ENCODE peak calls at places on chromosomes 16 and 17, in five cellular contexts. One of them, this sample, is unnamed.

GRCh38 chr16:28104404-28104803 is 40.9 kb upstream of the GSG1L start:
- DNase-seq in WTC11: no peak
- DNase-seq in pancreas: no peak
- DNase-seq in progenitor cell of endocrine pancreas: no peak
- DNase-seq in body of pancreas: no peak
- DNase-seq in this sample: no peak

GRCh38 chr16:10309271-10309932 is 76.5 kb upstream of the ATF7IP2 start:
- DNase-seq in WTC11: no peak
- DNase-seq in pancreas: no peak
- DNase-seq in progenitor cell of endocrine pancreas: no peak
- DNase-seq in body of pancreas: no peak
- DNase-seq in this sample: no peak

GRCh38 chr17:56918916-56919315 is 5.1 kb upstream of the TRIM25 start:
- DNase-seq in WTC11: no peak
- DNase-seq in pancreas: no peak
- DNase-seq in progenitor cell of endocrine pancreas: no peak
- DNase-seq in body of pancreas: no peak
- DNase-seq in this sample: peak

GRCh38 chr17:27206447-27206846 is 87.5 kb upstream of the WSB1 start:
- DNase-seq in WTC11: peak
- DNase-seq in pancreas: no peak
- DNase-seq in progenitor cell of endocrine pancreas: no peak
- DNase-seq in body of pancreas: no peak
- DNase-seq in this sample: peak

GRCh38 chr16:48811478-48811877 is 201.5 kb upstream of the N4BP1 start:
- DNase-seq in WTC11: peak
- DNase-seq in pancreas: no peak
- DNase-seq in progenitor cell of endocrine pancreas: no peak
- DNase-seq in body of pancreas: no peak
- DNase-seq in this sample: no peak

GRCh38 chr16:31087971-31088370 is 772 bp downstream of the PRSS53 start:
- DNase-seq in WTC11: no peak
- DNase-seq in pancreas: no peak
- DNase-seq in progenitor cell of endocrine pancreas: no peak
- DNase-seq in body of pancreas: no peak
- DNase-seq in this sample: no peak

GRCh38 chr17:48028736-48029135 is 8.9 kb downstream of the COPZ2 start:
- DNase-seq in WTC11: no peak
- DNase-seq in pancreas: no peak
- DNase-seq in progenitor cell of endocrine pancreas: no peak
- DNase-seq in body of pancreas: no peak
- DNase-seq in this sample: no peak

GRCh38 chr17:57255776-57256681 is at the start of gene MSI2:
- DNase-seq in WTC11: peak
- DNase-seq in pancreas: peak
- DNase-seq in progenitor cell of endocrine pancreas: peak
- DNase-seq in body of pancreas: peak
- DNase-seq in this sample: peak

GRCh38 chr16:72013389-72013788 is 4.8 kb downstream of the DHODH start:
- DNase-seq in WTC11: no peak
- DNase-seq in pancreas: peak
- DNase-seq in progenitor cell of endocrine pancreas: no peak
- DNase-seq in body of pancreas: no peak
- DNase-seq in this sample: peak

GRCh38 chr17:56297142-56297541 is 143.9 kb downstream of the ANKFN1 start:
- DNase-seq in WTC11: no peak
- DNase-seq in pancreas: no peak
- DNase-seq in progenitor cell of endocrine pancreas: no peak
- DNase-seq in body of pancreas: no peak
- DNase-seq in this sample: peak

GRCh38 chr17:32746698-32747097 is 130.2 kb downstream of the MYO1D start:
- DNase-seq in WTC11: no peak
- DNase-seq in pancreas: no peak
- DNase-seq in progenitor cell of endocrine pancreas: no peak
- DNase-seq in body of pancreas: no peak
- DNase-seq in this sample: peak

GRCh38 chr17:50129303-50129945 is 536 bp downstream of the SAMD14 start:
- DNase-seq in WTC11: no peak
- DNase-seq in pancreas: no peak
- DNase-seq in progenitor cell of endocrine pancreas: no peak
- DNase-seq in body of pancreas: no peak
- DNase-seq in this sample: no peak

GRCh38 chr17:36817483-36818048 is 119.7 kb upstream of the LHX1 start:
- DNase-seq in WTC11: no peak
- DNase-seq in pancreas: no peak
- DNase-seq in progenitor cell of endocrine pancreas: no peak
- DNase-seq in body of pancreas: no peak
- DNase-seq in this sample: no peak

GRCh38 chr16:50711040-50711439 is 17.6 kb downstream of the NOD2 start:
- DNase-seq in WTC11: no peak
- DNase-seq in pancreas: no peak
- DNase-seq in progenitor cell of endocrine pancreas: no peak
- DNase-seq in body of pancreas: no peak
- DNase-seq in this sample: no peak

GRCh38 chr17:78805301-78805700 is 23.2 kb upstream of the CYTH1 start:
- DNase-seq in WTC11: no peak
- DNase-seq in pancreas: no peak
- DNase-seq in progenitor cell of endocrine pancreas: no peak
- DNase-seq in body of pancreas: no peak
- DNase-seq in this sample: no peak

GRCh38 chr17:1002412-1002753 is 5.5 kb downstream of the TIMM22 start:
- DNase-seq in WTC11: no peak
- DNase-seq in pancreas: no peak
- DNase-seq in progenitor cell of endocrine pancreas: no peak
- DNase-seq in body of pancreas: no peak
- DNase-seq in this sample: peak

GRCh38 chr16:181668-182021 is 1.4 kb downstream of the HBQ1 start:
- DNase-seq in WTC11: no peak
- DNase-seq in pancreas: no peak
- DNase-seq in progenitor cell of endocrine pancreas: no peak
- DNase-seq in body of pancreas: no peak
- DNase-seq in this sample: no peak
- TF ChIP-seq CTCF in WTC11: no peak
- TF ChIP-seq CTCF in pancreas: no peak
- TF ChIP-seq CTCF in progenitor cell of endocrine pancreas: no peak
- TF ChIP-seq CTCF in body of pancreas: no peak
- TF ChIP-seq CTCF in this sample: no peak

GRCh38 chr17:7391307-7391706 is 3.0 kb downstream of the PLSCR3 start:
- DNase-seq in WTC11: no peak
- DNase-seq in pancreas: no peak
- DNase-seq in progenitor cell of endocrine pancreas: no peak
- DNase-seq in body of pancreas: no peak
- DNase-seq in this sample: no peak

GRCh38 chr17:7396147-7396546 is 1.8 kb upstream of the PLSCR3 start:
- DNase-seq in WTC11: no peak
- DNase-seq in pancreas: no peak
- DNase-seq in progenitor cell of endocrine pancreas: no peak
- DNase-seq in body of pancreas: no peak
- DNase-seq in this sample: no peak

GRCh38 chr17:7394452-7395191 is at the start of gene PLSCR3:
- DNase-seq in WTC11: peak
- DNase-seq in pancreas: peak
- DNase-seq in progenitor cell of endocrine pancreas: peak
- DNase-seq in body of pancreas: peak
- DNase-seq in this sample: peak

GRCh38 chr17:7392696-7393612 is 1.4 kb downstream of the PLSCR3 start:
- DNase-seq in WTC11: peak
- DNase-seq in pancreas: peak
- DNase-seq in progenitor cell of endocrine pancreas: no peak
- DNase-seq in body of pancreas: no peak
- DNase-seq in this sample: no peak

DNA sequence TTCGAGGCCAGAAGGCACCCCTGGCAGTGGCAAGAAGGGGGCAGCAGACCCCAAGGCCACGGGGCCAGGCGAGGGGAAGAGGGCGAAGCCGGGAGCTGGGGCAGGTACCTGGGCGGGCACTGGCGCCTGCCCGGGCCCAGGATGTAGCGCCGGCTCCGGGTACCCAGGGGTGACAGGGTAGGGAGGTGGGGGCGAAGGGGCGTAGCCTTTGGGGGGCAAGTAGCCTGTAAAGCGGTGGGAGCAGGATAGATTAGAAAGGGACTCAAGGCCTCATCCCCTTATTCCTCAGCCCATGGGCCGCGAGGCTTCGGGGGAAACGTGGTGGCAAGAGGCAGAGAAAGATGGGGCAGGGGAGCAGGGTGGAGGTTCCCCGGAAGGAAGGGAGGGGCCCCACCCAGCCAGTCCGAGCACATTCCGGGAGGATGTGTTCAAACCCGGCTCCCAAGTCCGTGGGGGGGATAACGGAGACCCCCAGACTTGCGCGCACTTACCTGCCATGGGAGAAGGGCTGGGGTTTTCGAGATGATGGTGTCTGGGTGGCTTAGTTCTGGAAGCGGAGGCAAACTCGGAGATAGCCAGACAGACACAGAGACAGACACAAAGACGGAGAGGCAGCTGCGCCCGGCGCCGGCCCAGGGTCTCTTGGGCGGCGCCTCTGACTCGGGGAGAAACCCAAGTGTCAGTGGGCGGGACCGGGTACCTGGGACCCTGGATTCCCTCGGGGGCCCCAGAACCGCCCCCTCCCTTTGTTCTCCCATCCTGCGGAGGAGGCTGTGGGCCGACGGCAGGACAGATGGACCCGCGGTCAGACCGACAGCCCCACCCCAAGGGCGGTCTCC is 493 bp downstream of the PLSCR3 start:
- DNase-seq in WTC11: peak
- DNase-seq in pancreas: peak
- DNase-seq in progenitor cell of endocrine pancreas: peak
- DNase-seq in body of pancreas: no peak
- DNase-seq in this sample: no peak
- TF ChIP-seq CTCF in WTC11: no peak
- TF ChIP-seq CTCF in pancreas: no peak
- TF ChIP-seq CTCF in progenitor cell of endocrine pancreas: peak
- TF ChIP-seq CTCF in body of pancreas: no peak
- TF ChIP-seq CTCF in this sample: peak

GRCh38 chr17:8204761-8205555 is 5.4 kb downstream of the AURKB start:
- DNase-seq in WTC11: no peak
- DNase-seq in pancreas: no peak
- DNase-seq in progenitor cell of endocrine pancreas: no peak
- DNase-seq in body of pancreas: no peak
- DNase-seq in this sample: no peak
- TF ChIP-seq CTCF in WTC11: no peak
- TF ChIP-seq CTCF in pancreas: no peak
- TF ChIP-seq CTCF in progenitor cell of endocrine pancreas: no peak
- TF ChIP-seq CTCF in body of pancreas: no peak
- TF ChIP-seq CTCF in this sample: no peak

DNA sequence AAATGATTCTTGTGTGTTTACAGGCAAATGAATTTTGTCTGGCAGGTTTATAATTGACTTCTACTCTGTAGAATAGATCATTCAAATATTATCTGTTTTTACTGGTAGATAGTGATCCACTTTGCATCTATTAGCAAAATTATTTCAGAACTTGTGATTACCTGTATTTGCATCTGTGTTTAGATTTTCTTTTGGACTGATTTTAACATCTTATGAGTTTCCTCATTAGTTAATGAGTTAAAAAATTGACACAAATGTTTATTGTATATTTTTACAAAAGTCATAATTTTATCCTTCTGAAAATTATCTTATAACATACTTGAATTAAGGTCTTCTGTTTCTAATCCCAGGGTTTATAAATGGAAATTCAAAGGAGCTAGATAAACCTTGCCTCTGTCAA is 132.0 kb upstream of the KCNJ16 start:
- DNase-seq in WTC11: no peak
- DNase-seq in pancreas: no peak
- DNase-seq in progenitor cell of endocrine pancreas: no peak
- DNase-seq in body of pancreas: no peak
- DNase-seq in this sample: no peak
- TF ChIP-seq CTCF in WTC11: no peak
- TF ChIP-seq CTCF in pancreas: no peak
- TF ChIP-seq CTCF in progenitor cell of endocrine pancreas: no peak
- TF ChIP-seq CTCF in body of pancreas: no peak
- TF ChIP-seq CTCF in this sample: no peak

GRCh38 chr16:56824335-56824734 is 40.7 kb upstream of the SLC12A3 start:
- DNase-seq in WTC11: no peak
- DNase-seq in pancreas: no peak
- DNase-seq in progenitor cell of endocrine pancreas: no peak
- DNase-seq in body of pancreas: no peak
- DNase-seq in this sample: no peak
- TF ChIP-seq CTCF in WTC11: no peak
- TF ChIP-seq CTCF in pancreas: no peak
- TF ChIP-seq CTCF in progenitor cell of endocrine pancreas: peak
- TF ChIP-seq CTCF in body of pancreas: no peak
- TF ChIP-seq CTCF in this sample: peak

DNA sequence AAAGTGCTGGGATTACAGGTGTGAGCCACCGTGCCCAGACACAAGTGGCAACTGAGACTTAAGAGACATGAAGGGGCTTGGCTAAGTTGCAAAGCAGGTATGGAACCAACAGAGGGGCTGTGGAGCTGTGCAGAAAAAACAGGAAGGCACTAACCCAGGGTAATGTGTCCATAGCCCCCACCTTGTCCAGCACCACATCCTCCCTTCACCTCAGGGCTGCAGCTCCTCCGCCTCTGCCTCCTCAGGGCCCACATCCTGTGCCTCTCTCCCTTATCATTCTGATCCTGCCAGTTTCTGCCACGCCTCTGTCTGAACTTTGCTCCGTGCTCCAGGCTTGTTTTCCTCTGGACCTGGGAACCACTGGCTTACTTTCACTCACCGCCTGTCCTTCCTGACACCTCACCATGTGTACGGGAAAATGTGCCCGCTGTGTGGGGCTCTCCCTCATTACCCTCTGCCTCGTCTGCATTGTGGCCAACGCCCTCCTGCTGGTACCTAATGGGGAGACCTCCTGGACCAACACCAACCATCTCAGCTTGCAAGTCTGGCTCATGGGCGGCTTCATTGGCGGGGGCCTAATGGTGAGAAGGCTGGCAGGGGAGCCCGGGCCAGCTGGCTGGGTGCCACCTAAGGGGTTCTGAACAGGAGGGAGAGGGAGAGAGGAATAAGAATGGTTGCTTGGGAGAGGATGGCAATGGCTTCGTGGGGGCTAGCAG is at the start of gene TM4SF5:
- DNase-seq in WTC11: no peak
- DNase-seq in pancreas: peak
- DNase-seq in progenitor cell of endocrine pancreas: no peak
- DNase-seq in body of pancreas: no peak
- DNase-seq in this sample: no peak
- TF ChIP-seq CTCF in WTC11: no peak
- TF ChIP-seq CTCF in pancreas: no peak
- TF ChIP-seq CTCF in progenitor cell of endocrine pancreas: no peak
- TF ChIP-seq CTCF in body of pancreas: no peak
- TF ChIP-seq CTCF in this sample: no peak

GRCh38 chr17:40318835-40319332 is 9.9 kb downstream of the RARA start:
- DNase-seq in WTC11: peak
- DNase-seq in pancreas: no peak
- DNase-seq in progenitor cell of endocrine pancreas: no peak
- DNase-seq in body of pancreas: no peak
- DNase-seq in this sample: no peak
- TF ChIP-seq CTCF in WTC11: no peak
- TF ChIP-seq CTCF in pancreas: no peak
- TF ChIP-seq CTCF in progenitor cell of endocrine pancreas: peak
- TF ChIP-seq CTCF in body of pancreas: no peak
- TF ChIP-seq CTCF in this sample: peak

GRCh38 chr17:80649672-80650338 is 105.2 kb downstream of the RPTOR start:
- DNase-seq in WTC11: peak
- DNase-seq in pancreas: no peak
- DNase-seq in progenitor cell of endocrine pancreas: no peak
- DNase-seq in body of pancreas: peak
- DNase-seq in this sample: peak
- TF ChIP-seq CTCF in WTC11: peak
- TF ChIP-seq CTCF in pancreas: no peak
- TF ChIP-seq CTCF in progenitor cell of endocrine pancreas: peak
- TF ChIP-seq CTCF in body of pancreas: no peak
- TF ChIP-seq CTCF in this sample: peak